ENCODE peak calls at places on chromosomes 1 and 21, in ten cellular contexts. F, R, E, J, Y, Q, K, M, S and U are unnamed samples.

GRCh38 chr1:41917835-41918449 is 780 bp downstream of the HIVEP3 start:
- DNase-seq in F (peak), R (peak), E (no peak), J (peak), Y (peak), Q (peak), K (peak), M (peak), S (peak), U (no peak)

GRCh38 chr1:155079210-155079486 is 511 bp downstream of the EFNA3 start:
- DNase-seq in F (no peak), R (no peak), E (no peak), J (no peak), Y (no peak), Q (no peak), K (no peak), M (no peak), S (no peak), U (no peak)

GRCh38 chr1:61143821-61144220 is 61.5 kb downstream of the NFIA start:
- DNase-seq in F (no peak), R (no peak), E (no peak), J (no peak), Y (no peak), Q (no peak), K (no peak), M (peak), S (no peak), U (no peak)

GRCh38 chr1:230825061-230825803 is 43.1 kb downstream of the C1orf198 start:
- DNase-seq in F (peak), R (no peak), E (peak), J (peak), Y (no peak), Q (peak), K (no peak), M (peak), S (no peak), U (peak)

GRCh38 chr1:78577257-78578100 is 42.8 kb upstream of the IFI44L start:
- DNase-seq in F (no peak), R (no peak), E (no peak), J (peak), Y (no peak), Q (peak), K (no peak), M (no peak), S (no peak), U (no peak)

GRCh38 chr1:44418022-44418673 is 13.1 kb downstream of the RNF220 start:
- DNase-seq in F (no peak), R (no peak), E (no peak), J (no peak), Y (no peak), Q (no peak), K (no peak), M (no peak), S (no peak), U (no peak)

GRCh38 chr1:215777370-215777925 is 210.3 kb downstream of the KCTD3 start:
- DNase-seq in F (no peak), R (no peak), E (no peak), J (peak), Y (no peak), Q (peak), K (no peak), M (peak), S (no peak), U (no peak)

GRCh38 chr1:229260297-229260696 is 10.6 kb upstream of the RAB4A start:
- DNase-seq in F (no peak), R (no peak), E (no peak), J (no peak), Y (no peak), Q (no peak), K (no peak), M (no peak), S (no peak), U (no peak)

GRCh38 chr1:171150156-171150555 is 34.9 kb upstream of the FMO2 start:
- DNase-seq in F (no peak), R (no peak), E (no peak), J (no peak), Y (no peak), Q (no peak), K (no peak), M (no peak), S (no peak), U (no peak)

GRCh38 chr21:33731447-33731846 is 89.1 kb downstream of the ITSN1 start:
- DNase-seq in F (no peak), R (no peak), E (no peak), J (no peak), Y (no peak), Q (no peak), K (no peak), M (peak), S (no peak), U (no peak)

GRCh38 chr1:2100775-2101108 is 50.5 kb downstream of the PRKCZ start:
- DNase-seq in F (no peak), R (no peak), E (no peak), J (no peak), Y (no peak), Q (no peak), K (no peak), M (no peak), S (no peak), U (no peak)

GRCh38 chr1:17957588-17958267 is 149.9 kb upstream of the IGSF21 start:
- DNase-seq in F (no peak), R (no peak), E (no peak), J (no peak), Y (no peak), Q (peak), K (no peak), M (peak), S (no peak), U (no peak)

GRCh38 chr21:30561264-30561895 is at the start of gene KRTAP19-7:
- DNase-seq in F (no peak), R (no peak), E (no peak), J (no peak), Y (no peak), Q (no peak), K (no peak), M (no peak), S (no peak), U (no peak)

GRCh38 chr1:224623310-224623714 is 7.2 kb downstream of the CNIH3 start:
- DNase-seq in F (no peak), R (no peak), E (no peak), J (peak), Y (no peak), Q (peak), K (no peak), M (no peak), S (no peak), U (no peak)

GRCh38 chr1:13730751-13731482 is 30.9 kb downstream of the PRDM2 start:
- DNase-seq in F (peak), R (no peak), E (no peak), J (peak), Y (peak), Q (peak), K (no peak), M (no peak), S (peak), U (peak)

GRCh38 chr1:20702416-20702815 is 15.4 kb downstream of the KIF17 start:
- DNase-seq in F (no peak), R (no peak), E (no peak), J (peak), Y (no peak), Q (peak), K (no peak), M (peak), S (no peak), U (no peak)

GRCh38 chr1:173202430-173203145 is 4.5 kb downstream of the TNFSF4 start:
- DNase-seq in F (no peak), R (no peak), E (no peak), J (peak), Y (peak), Q (peak), K (no peak), M (peak), S (peak), U (peak)

GRCh38 chr1:22584001-22584557 is 20.8 kb downstream of the EPHA8 start:
- DNase-seq in F (no peak), R (no peak), E (peak), J (no peak), Y (no peak), Q (no peak), K (peak), M (peak), S (no peak), U (no peak)

GRCh38 chr1:20248954-20249612 is 41.6 kb upstream of the VWA5B1 start:
- DNase-seq in F (no peak), R (no peak), E (no peak), J (no peak), Y (no peak), Q (no peak), K (no peak), M (no peak), S (no peak), U (no peak)

GRCh38 chr21:15857740-15858139 is 128.0 kb downstream of the USP25 start:
- DNase-seq in F (no peak), R (no peak), E (no peak), J (no peak), Y (no peak), Q (no peak), K (no peak), M (no peak), S (no peak), U (no peak)

GRCh38 chr1:108669679-108670078 is 8.8 kb upstream of the HENMT1 start:
- DNase-seq in F (no peak), R (no peak), E (no peak), J (no peak), Y (no peak), Q (no peak), K (no peak), M (no peak), S (no peak), U (no peak)

GRCh38 chr1:18090636-18091035 is 17.0 kb upstream of the IGSF21 start:
- DNase-seq in F (no peak), R (no peak), E (no peak), J (no peak), Y (no peak), Q (no peak), K (no peak), M (no peak), S (no peak), U (no peak)

GRCh38 chr1:63847308-63847910 is 73.6 kb downstream of the ROR1 start:
- DNase-seq in F (no peak), R (no peak), E (no peak), J (no peak), Y (no peak), Q (no peak), K (no peak), M (no peak), S (peak), U (no peak)

GRCh38 chr1:236514703-236515442 is 8.9 kb upstream of the LGALS8 start:
- DNase-seq in F (no peak), R (no peak), E (no peak), J (no peak), Y (no peak), Q (no peak), K (no peak), M (no peak), S (no peak), U (no peak)

GRCh38 chr21:43779660-43780059 is 3.6 kb upstream of the CSTB start:
- DNase-seq in F (no peak), R (no peak), E (no peak), J (no peak), Y (peak), Q (no peak), K (no peak), M (no peak), S (no peak), U (no peak)

GRCh38 chr1:40979241-40980067 is at the start of gene CTPS1:
- DNase-seq in F (peak), R (peak), E (peak), J (peak), Y (peak), Q (peak), K (peak), M (peak), S (peak), U (peak)

GRCh38 chr1:24286246-24287010 is 32.7 kb upstream of the GRHL3 start:
- DNase-seq in F (no peak), R (no peak), E (no peak), J (no peak), Y (no peak), Q (no peak), K (no peak), M (no peak), S (no peak), U (no peak)

GRCh38 chr1:53890522-53890941 is 935 bp upstream of the YIPF1 start:
- DNase-seq in F (no peak), R (no peak), E (no peak), J (no peak), Y (no peak), Q (no peak), K (no peak), M (no peak), S (no peak), U (no peak)

GRCh38 chr1:82013702-82014101 is 213.0 kb downstream of the ADGRL2 start:
- DNase-seq in F (no peak), R (no peak), E (no peak), J (no peak), Y (no peak), Q (no peak), K (no peak), M (no peak), S (no peak), U (no peak)

GRCh38 chr1:61441723-61442262 is 283.1 kb downstream of the TM2D1 start:
- DNase-seq in F (no peak), R (peak), E (no peak), J (no peak), Y (no peak), Q (no peak), K (peak), M (peak), S (no peak), U (no peak)

GRCh38 chr1:10479276-10479675 is 4.5 kb downstream of the PEX14 start:
- DNase-seq in F (no peak), R (no peak), E (no peak), J (no peak), Y (no peak), Q (no peak), K (no peak), M (no peak), S (no peak), U (no peak)

GRCh38 chr1:9371391-9371935 is 78.8 kb downstream of the SPSB1 start:
- DNase-seq in F (peak), R (peak), E (no peak), J (peak), Y (peak), Q (peak), K (peak), M (peak), S (peak), U (peak)

DNA sequence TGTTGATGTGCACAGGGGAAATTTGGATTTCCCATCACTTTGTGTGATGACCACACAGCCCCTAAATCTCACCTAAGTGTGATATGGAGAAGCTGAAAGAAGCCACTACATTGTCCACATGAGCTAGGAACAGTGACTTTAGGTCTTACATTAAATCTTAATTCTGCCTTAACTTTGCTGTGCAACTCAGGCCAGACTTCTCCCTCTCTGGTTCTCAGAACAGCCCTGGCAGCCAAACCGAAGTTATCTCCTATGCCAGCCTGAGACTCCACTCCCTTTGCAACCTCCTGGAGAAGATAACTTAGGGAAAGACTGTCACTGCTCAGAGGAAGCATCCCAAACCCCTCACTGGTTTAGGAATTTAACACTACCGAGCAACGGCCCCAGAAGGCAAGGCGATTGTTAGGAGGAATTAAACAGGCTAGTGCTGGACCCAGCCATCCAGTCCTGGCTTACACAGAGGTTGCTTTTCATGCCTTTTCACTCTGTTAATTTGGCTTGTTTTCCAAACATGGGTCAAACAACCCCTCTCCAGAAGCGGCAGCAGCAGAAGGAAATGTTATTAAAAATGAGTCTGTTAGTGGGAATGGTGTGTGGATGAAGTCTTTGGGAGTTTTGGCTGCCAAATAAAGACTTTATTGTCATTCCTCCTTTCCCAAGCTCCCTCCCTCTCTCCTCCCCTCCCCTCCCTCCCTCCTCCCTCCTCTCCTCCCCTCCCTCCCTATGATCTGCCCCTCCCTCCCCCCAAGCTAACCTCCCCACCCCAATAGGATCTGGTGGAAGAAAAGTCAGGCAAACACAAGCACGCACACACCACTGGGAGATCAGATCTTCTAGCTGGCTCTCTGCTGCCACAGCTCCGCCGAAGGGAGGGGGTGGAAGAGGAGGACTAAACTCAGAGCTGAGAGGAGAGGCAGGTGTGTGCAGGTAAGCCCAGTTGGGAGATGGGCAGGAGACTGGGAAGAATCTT is at the start of gene PRELP:
- DNase-seq in F (peak), R (peak), E (no peak), J (peak), Y (peak), Q (peak), K (no peak), M (peak), S (peak), U (no peak)
- H3K4me3 ChIP-seq in F (peak), R (peak), E (no peak), J (no peak), Y (peak), Q (peak), K (peak), M (no peak), S (peak), U (no peak)

GRCh38 chr1:200262326-200262965 is 147.4 kb downstream of the ZNF281 start:
- DNase-seq in F (no peak), R (no peak), E (no peak), J (no peak), Y (no peak), Q (no peak), K (no peak), M (no peak), S (no peak), U (no peak)
- TF ChIP-seq CTCF in F (no peak), R (no peak), E (no peak), J (no peak), Y (no peak), Q (no peak), K (no peak), M (no peak), S (no peak), U (peak)

GRCh38 chr1:16006552-16007485 is 2.8 kb downstream of the SRARP start:
- DNase-seq in F (no peak), R (no peak), E (no peak), J (peak), Y (no peak), Q (peak), K (no peak), M (peak), S (no peak), U (no peak)
- H3K4me3 ChIP-seq in F (no peak), R (no peak), E (no peak), J (no peak), Y (no peak), Q (no peak), K (no peak), M (no peak), S (no peak), U (no peak)

GRCh38 chr1:26761217-26761616 is 26.5 kb upstream of the PIGV start:
- DNase-seq in F (no peak), R (no peak), E (no peak), J (no peak), Y (no peak), Q (no peak), K (no peak), M (no peak), S (no peak), U (no peak)
- TF ChIP-seq CTCF in F (no peak), R (peak), E (peak), J (peak), Y (no peak), Q (no peak), K (no peak), M (no peak), S (no peak), U (peak)

GRCh38 chr1:151680391-151680790 is 36.2 kb downstream of the CELF3 start:
- DNase-seq in F (no peak), R (no peak), E (no peak), J (peak), Y (no peak), Q (peak), K (no peak), M (no peak), S (no peak), U (no peak)
- H3K4me3 ChIP-seq in F (no peak), R (no peak), E (no peak), J (no peak), Y (no peak), Q (no peak), K (no peak), M (no peak), S (no peak), U (no peak)

GRCh38 chr1:187928288-187928687 is 1099.5 kb downstream of the PLA2G4A start:
- DNase-seq in F (no peak), R (no peak), E (no peak), J (peak), Y (no peak), Q (no peak), K (no peak), M (peak), S (no peak), U (no peak)
- TF ChIP-seq CTCF in F (no peak), R (no peak), E (no peak), J (peak), Y (no peak), Q (no peak), K (no peak), M (no peak), S (no peak), U (peak)

GRCh38 chr1:201481761-201482493 is 12.9 kb upstream of the PHLDA3 start:
- DNase-seq in F (peak), R (peak), E (peak), J (peak), Y (peak), Q (peak), K (peak), M (peak), S (peak), U (no peak)
- H3K4me3 ChIP-seq in F (peak), R (peak), E (no peak), J (no peak), Y (peak), Q (peak), K (peak), M (no peak), S (no peak), U (peak)

GRCh38 chr1:160124709-160125478 is 9.3 kb downstream of the ATP1A2 start:
- DNase-seq in F (no peak), R (no peak), E (no peak), J (peak), Y (no peak), Q (peak), K (no peak), M (peak), S (no peak), U (no peak)
- TF ChIP-seq CTCF in F (no peak), R (peak), E (no peak), J (peak), Y (no peak), Q (peak), K (no peak), M (peak), S (no peak), U (peak)

GRCh38 chr1:15249032-15249601 is 2.1 kb downstream of the FHAD1 start:
- DNase-seq in F (no peak), R (no peak), E (no peak), J (peak), Y (no peak), Q (no peak), K (no peak), M (no peak), S (no peak), U (no peak)

GRCh38 chr1:15244813-15245212 is 2.2 kb upstream of the FHAD1 start:
- DNase-seq in F (no peak), R (no peak), E (no peak), J (no peak), Y (no peak), Q (no peak), K (no peak), M (no peak), S (no peak), U (no peak)

GRCh38 chr1:15248238-15248637 is 1.2 kb downstream of the FHAD1 start:
- DNase-seq in F (no peak), R (no peak), E (no peak), J (no peak), Y (no peak), Q (no peak), K (no peak), M (no peak), S (no peak), U (no peak)

GRCh38 chr1:15245593-15246325 is 1.3 kb upstream of the FHAD1 start:
- DNase-seq in F (no peak), R (no peak), E (peak), J (peak), Y (no peak), Q (peak), K (no peak), M (peak), S (peak), U (no peak)

DNA sequence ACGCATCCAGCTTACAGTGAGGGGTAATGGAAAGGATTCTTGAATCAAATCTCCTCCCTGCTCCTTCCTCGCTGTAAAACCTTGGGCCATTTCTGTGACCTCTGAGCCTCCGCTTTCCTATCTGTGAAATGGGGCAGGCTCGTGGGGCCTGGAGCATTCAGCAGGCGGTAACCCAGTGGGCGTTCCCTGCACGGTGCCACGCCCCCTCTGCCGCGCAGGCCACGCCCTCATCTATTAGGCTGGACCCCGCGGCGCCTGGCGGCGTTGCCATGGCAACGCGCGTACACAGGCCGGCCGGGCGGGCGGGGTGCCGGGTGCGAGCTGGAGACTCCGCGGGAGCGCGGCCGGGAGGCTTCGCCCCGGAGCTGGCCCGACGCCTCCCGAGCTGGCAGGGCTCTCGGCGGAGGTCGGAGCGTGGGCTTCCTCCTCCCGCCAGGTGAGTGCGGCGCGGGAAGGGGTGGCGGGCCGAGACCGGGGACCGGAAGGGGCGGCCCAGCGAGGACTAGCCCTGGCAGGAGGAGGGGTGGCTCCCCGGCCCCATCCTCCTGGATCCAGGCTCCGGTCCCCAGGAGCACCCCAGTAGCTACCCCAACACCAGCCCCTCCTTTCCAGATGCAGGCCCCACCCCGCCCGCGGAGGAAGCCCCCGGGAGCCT is at the start of gene FHAD1:
- DNase-seq in F (peak), R (peak), E (no peak), J (peak), Y (peak), Q (peak), K (peak), M (peak), S (peak), U (no peak)
- H3K4me3 ChIP-seq in F (peak), R (peak), E (no peak), J (peak), Y (peak), Q (peak), K (peak), M (peak), S (peak), U (peak)